ENCODE peak calls at places on chromosomes 7 and 10, in six cellular contexts. One of them, this sample, is unnamed.

GRCh38 chr10:83539528-83540308 is 599.6 kb upstream of the GHITM start:
- DNase-seq in aorta: peak
- DNase-seq in dorsolateral prefrontal cortex: no peak
- DNase-seq in Panc1: no peak
- DNase-seq in A549: no peak
- DNase-seq in brain microvascular endothelial cell: no peak
- DNase-seq in this sample: no peak

GRCh38 chr7:131108212-131108980 is 219.3 kb upstream of the MKLN1 start:
- DNase-seq in aorta: no peak
- DNase-seq in dorsolateral prefrontal cortex: peak
- DNase-seq in Panc1: no peak
- DNase-seq in A549: no peak
- DNase-seq in brain microvascular endothelial cell: peak
- DNase-seq in this sample: peak

GRCh38 chr7:54814401-54814800 is 55.4 kb upstream of the SEC61G start:
- DNase-seq in aorta: no peak
- DNase-seq in dorsolateral prefrontal cortex: no peak
- DNase-seq in Panc1: no peak
- DNase-seq in A549: no peak
- DNase-seq in brain microvascular endothelial cell: no peak
- DNase-seq in this sample: no peak

GRCh38 chr7:5677538-5678294 is 103.7 kb downstream of the RNF216 start:
- DNase-seq in aorta: peak
- DNase-seq in dorsolateral prefrontal cortex: peak
- DNase-seq in Panc1: no peak
- DNase-seq in A549: peak
- DNase-seq in brain microvascular endothelial cell: peak
- DNase-seq in this sample: peak

GRCh38 chr7:12596225-12596790 is 25.8 kb downstream of the SCIN start:
- DNase-seq in aorta: no peak
- DNase-seq in dorsolateral prefrontal cortex: no peak
- DNase-seq in Panc1: no peak
- DNase-seq in A549: no peak
- DNase-seq in brain microvascular endothelial cell: no peak
- DNase-seq in this sample: no peak

GRCh38 chr7:21996641-21997040 is 50.9 kb upstream of the CDCA7L start:
- DNase-seq in aorta: no peak
- DNase-seq in dorsolateral prefrontal cortex: no peak
- DNase-seq in Panc1: no peak
- DNase-seq in A549: no peak
- DNase-seq in brain microvascular endothelial cell: no peak
- DNase-seq in this sample: no peak

GRCh38 chr7:131581241-131582157 is 25.1 kb upstream of the PODXL start:
- DNase-seq in aorta: peak
- DNase-seq in dorsolateral prefrontal cortex: no peak
- DNase-seq in Panc1: no peak
- DNase-seq in A549: no peak
- DNase-seq in brain microvascular endothelial cell: no peak
- DNase-seq in this sample: no peak

GRCh38 chr7:115004121-115004520 is 82.2 kb downstream of the MDFIC start:
- DNase-seq in aorta: no peak
- DNase-seq in dorsolateral prefrontal cortex: no peak
- DNase-seq in Panc1: no peak
- DNase-seq in A549: no peak
- DNase-seq in brain microvascular endothelial cell: no peak
- DNase-seq in this sample: no peak

GRCh38 chr7:37230221-37230620 is 218.4 kb downstream of the ELMO1 start:
- DNase-seq in aorta: no peak
- DNase-seq in dorsolateral prefrontal cortex: no peak
- DNase-seq in Panc1: no peak
- DNase-seq in A549: no peak
- DNase-seq in brain microvascular endothelial cell: no peak
- DNase-seq in this sample: no peak

GRCh38 chr10:8189458-8189857 is 135.0 kb downstream of the GATA3 start:
- DNase-seq in aorta: no peak
- DNase-seq in dorsolateral prefrontal cortex: no peak
- DNase-seq in Panc1: no peak
- DNase-seq in A549: no peak
- DNase-seq in brain microvascular endothelial cell: no peak
- DNase-seq in this sample: no peak

GRCh38 chr10:97726636-97727178 is 10.2 kb upstream of the ZFYVE27 start:
- DNase-seq in aorta: no peak
- DNase-seq in dorsolateral prefrontal cortex: no peak
- DNase-seq in Panc1: peak
- DNase-seq in A549: no peak
- DNase-seq in brain microvascular endothelial cell: peak
- DNase-seq in this sample: no peak

GRCh38 chr7:141012696-141013344 is 1.9 kb downstream of the MRPS33 start:
- DNase-seq in aorta: no peak
- DNase-seq in dorsolateral prefrontal cortex: no peak
- DNase-seq in Panc1: no peak
- DNase-seq in A549: no peak
- DNase-seq in brain microvascular endothelial cell: no peak
- DNase-seq in this sample: no peak

GRCh38 chr10:95796504-95796903 is 40.5 kb downstream of the ENTPD1 start:
- DNase-seq in aorta: no peak
- DNase-seq in dorsolateral prefrontal cortex: no peak
- DNase-seq in Panc1: no peak
- DNase-seq in A549: no peak
- DNase-seq in brain microvascular endothelial cell: no peak
- DNase-seq in this sample: no peak

GRCh38 chr7:127391591-127392181 is 822 bp downstream of the ZNF800 start:
- DNase-seq in aorta: no peak
- DNase-seq in dorsolateral prefrontal cortex: no peak
- DNase-seq in Panc1: no peak
- DNase-seq in A549: peak
- DNase-seq in brain microvascular endothelial cell: peak
- DNase-seq in this sample: no peak

GRCh38 chr10:69572159-69573055 is 815 bp downstream of the NEUROG3 start:
- DNase-seq in aorta: peak
- DNase-seq in dorsolateral prefrontal cortex: no peak
- DNase-seq in Panc1: no peak
- DNase-seq in A549: no peak
- DNase-seq in brain microvascular endothelial cell: no peak
- DNase-seq in this sample: no peak

GRCh38 chr10:79559726-79560125 is 481 bp downstream of the SFTPA2 start:
- DNase-seq in aorta: no peak
- DNase-seq in dorsolateral prefrontal cortex: no peak
- DNase-seq in Panc1: no peak
- DNase-seq in A549: no peak
- DNase-seq in brain microvascular endothelial cell: peak
- DNase-seq in this sample: no peak

GRCh38 chr7:22864855-22865606 is 42.4 kb upstream of the TOMM7 start:
- DNase-seq in aorta: no peak
- DNase-seq in dorsolateral prefrontal cortex: no peak
- DNase-seq in Panc1: no peak
- DNase-seq in A549: no peak
- DNase-seq in brain microvascular endothelial cell: no peak
- DNase-seq in this sample: no peak

GRCh38 chr10:77005901-77006300 is 631.7 kb downstream of the KCNMA1 start:
- DNase-seq in aorta: no peak
- DNase-seq in dorsolateral prefrontal cortex: no peak
- DNase-seq in Panc1: no peak
- DNase-seq in A549: no peak
- DNase-seq in brain microvascular endothelial cell: no peak
- DNase-seq in this sample: no peak

GRCh38 chr10:21280037-21280436 is 245.4 kb downstream of the SKIDA1 start:
- DNase-seq in aorta: no peak
- DNase-seq in dorsolateral prefrontal cortex: no peak
- DNase-seq in Panc1: no peak
- DNase-seq in A549: no peak
- DNase-seq in brain microvascular endothelial cell: no peak
- DNase-seq in this sample: no peak

GRCh38 chr7:17095001-17095574 is 203.4 kb upstream of the AHR start:
- DNase-seq in aorta: peak
- DNase-seq in dorsolateral prefrontal cortex: no peak
- DNase-seq in Panc1: no peak
- DNase-seq in A549: no peak
- DNase-seq in brain microvascular endothelial cell: no peak
- DNase-seq in this sample: no peak

GRCh38 chr7:143003393-143004051 is 23.4 kb downstream of the OR9A2 start:
- DNase-seq in aorta: no peak
- DNase-seq in dorsolateral prefrontal cortex: no peak
- DNase-seq in Panc1: peak
- DNase-seq in A549: peak
- DNase-seq in brain microvascular endothelial cell: no peak
- DNase-seq in this sample: peak

GRCh38 chr10:71213127-71213616 is 802 bp downstream of the UNC5B start:
- DNase-seq in aorta: peak
- DNase-seq in dorsolateral prefrontal cortex: no peak
- DNase-seq in Panc1: no peak
- DNase-seq in A549: no peak
- DNase-seq in brain microvascular endothelial cell: peak
- DNase-seq in this sample: no peak

GRCh38 chr10:71212249-71213126 is at the start of gene UNC5B:
- DNase-seq in aorta: peak
- DNase-seq in dorsolateral prefrontal cortex: peak
- DNase-seq in Panc1: no peak
- DNase-seq in A549: peak
- DNase-seq in brain microvascular endothelial cell: peak
- DNase-seq in this sample: peak

GRCh38 chr10:71211053-71211452 is 1.3 kb upstream of the UNC5B start:
- DNase-seq in aorta: no peak
- DNase-seq in dorsolateral prefrontal cortex: no peak
- DNase-seq in Panc1: no peak
- DNase-seq in A549: no peak
- DNase-seq in brain microvascular endothelial cell: no peak
- DNase-seq in this sample: no peak

GRCh38 chr10:71210031-71210871 is 2.1 kb upstream of the UNC5B start:
- DNase-seq in aorta: no peak
- DNase-seq in dorsolateral prefrontal cortex: no peak
- DNase-seq in Panc1: no peak
- DNase-seq in A549: no peak
- DNase-seq in brain microvascular endothelial cell: no peak
- DNase-seq in this sample: no peak

DNA sequence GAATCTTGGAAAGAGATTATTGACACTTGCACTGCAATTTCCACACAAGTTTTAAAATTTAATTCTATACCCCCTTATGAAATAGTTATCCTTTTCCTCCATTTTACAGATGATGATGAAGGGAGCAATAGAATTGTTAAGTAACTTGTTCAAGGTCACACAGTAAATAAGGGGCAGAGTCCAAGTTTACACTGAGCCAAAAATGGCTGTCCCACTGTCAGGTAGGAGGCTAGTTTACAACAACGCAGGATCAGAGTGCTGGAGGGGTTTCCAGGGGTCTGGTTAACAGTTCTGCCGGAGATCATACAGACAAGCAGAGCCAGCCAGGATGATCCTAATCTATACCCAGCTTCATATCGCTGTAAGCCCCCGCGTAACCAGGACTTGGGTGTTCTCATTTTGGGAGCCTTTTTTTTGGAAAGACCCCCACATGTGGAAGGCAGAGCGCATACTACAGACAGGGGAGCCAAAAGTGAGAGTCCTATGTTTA is 566 bp upstream of the UNC5B start:
- DNase-seq in aorta: no peak
- DNase-seq in dorsolateral prefrontal cortex: no peak
- DNase-seq in Panc1: no peak
- DNase-seq in A549: no peak
- DNase-seq in brain microvascular endothelial cell: no peak
- DNase-seq in this sample: no peak
- H3K27ac ChIP-seq in aorta: no peak
- H3K27ac ChIP-seq in dorsolateral prefrontal cortex: peak
- H3K27ac ChIP-seq in Panc1: no peak
- H3K27ac ChIP-seq in A549: no peak
- H3K27ac ChIP-seq in brain microvascular endothelial cell: no peak
- H3K27ac ChIP-seq in this sample: peak

GRCh38 chr7:84248267-84248666 is 53.7 kb upstream of the SEMA3A start:
- DNase-seq in aorta: peak
- DNase-seq in dorsolateral prefrontal cortex: no peak
- DNase-seq in Panc1: no peak
- DNase-seq in A549: no peak
- DNase-seq in brain microvascular endothelial cell: no peak
- DNase-seq in this sample: no peak
- H3K27ac ChIP-seq in aorta: no peak
- H3K27ac ChIP-seq in dorsolateral prefrontal cortex: no peak
- H3K27ac ChIP-seq in Panc1: no peak
- H3K27ac ChIP-seq in A549: no peak
- H3K27ac ChIP-seq in brain microvascular endothelial cell: no peak
- H3K27ac ChIP-seq in this sample: no peak

DNA sequence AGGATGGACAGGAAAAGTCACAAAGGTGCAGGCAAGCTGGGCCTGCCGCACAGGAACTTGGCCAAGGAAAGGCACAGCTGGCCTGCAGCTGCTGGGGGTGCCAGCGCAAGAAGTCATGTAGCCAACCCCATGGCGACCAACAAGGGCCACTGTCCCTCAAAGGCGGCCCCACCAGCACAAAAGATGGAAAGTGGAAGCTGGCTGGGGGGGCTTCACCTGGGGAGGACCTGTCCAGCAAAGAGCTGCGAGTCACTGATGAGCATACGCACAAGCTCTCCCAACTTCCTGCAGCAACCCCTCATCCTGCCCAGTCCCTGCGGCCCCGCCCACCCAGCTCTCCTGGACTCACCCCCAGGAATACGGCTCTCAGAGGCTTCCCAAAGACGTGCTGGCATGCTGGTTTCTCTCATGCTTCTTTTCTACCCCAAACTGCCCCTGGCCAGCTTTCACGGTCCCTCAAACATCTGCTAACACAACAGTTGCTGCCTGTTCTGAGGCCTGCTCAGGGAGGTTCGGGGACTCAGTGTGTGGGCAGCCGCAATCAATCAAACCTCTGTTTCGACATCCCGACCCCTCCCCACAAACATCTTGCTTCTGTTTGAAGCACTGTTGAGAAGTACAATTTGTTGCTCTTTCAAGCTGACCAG is 67.6 kb downstream of the FAM53B start:
- DNase-seq in aorta: no peak
- DNase-seq in dorsolateral prefrontal cortex: no peak
- DNase-seq in Panc1: no peak
- DNase-seq in A549: no peak
- DNase-seq in brain microvascular endothelial cell: no peak
- DNase-seq in this sample: no peak
- H3K27ac ChIP-seq in aorta: no peak
- H3K27ac ChIP-seq in dorsolateral prefrontal cortex: peak
- H3K27ac ChIP-seq in Panc1: no peak
- H3K27ac ChIP-seq in A549: no peak
- H3K27ac ChIP-seq in brain microvascular endothelial cell: no peak
- H3K27ac ChIP-seq in this sample: peak

GRCh38 chr10:132163826-132164515 is 22.8 kb upstream of the DPYSL4 start:
- DNase-seq in aorta: no peak
- DNase-seq in dorsolateral prefrontal cortex: no peak
- DNase-seq in Panc1: no peak
- DNase-seq in A549: no peak
- DNase-seq in brain microvascular endothelial cell: no peak
- DNase-seq in this sample: no peak

GRCh38 chr10:132163278-132163765 is 23.4 kb upstream of the DPYSL4 start:
- DNase-seq in aorta: no peak
- DNase-seq in dorsolateral prefrontal cortex: no peak
- DNase-seq in Panc1: no peak
- DNase-seq in A549: peak
- DNase-seq in brain microvascular endothelial cell: no peak
- DNase-seq in this sample: no peak

GRCh38 chr10:132162021-132162531 is 24.7 kb upstream of the DPYSL4 start:
- DNase-seq in aorta: no peak
- DNase-seq in dorsolateral prefrontal cortex: no peak
- DNase-seq in Panc1: no peak
- DNase-seq in A549: no peak
- DNase-seq in brain microvascular endothelial cell: no peak
- DNase-seq in this sample: no peak

GRCh38 chr10:132164801-132165278 is 21.9 kb upstream of the DPYSL4 start:
- DNase-seq in aorta: no peak
- DNase-seq in dorsolateral prefrontal cortex: no peak
- DNase-seq in Panc1: no peak
- DNase-seq in A549: no peak
- DNase-seq in brain microvascular endothelial cell: no peak
- DNase-seq in this sample: no peak

GRCh38 chr10:132162590-132163277 is 24.0 kb upstream of the DPYSL4 start:
- DNase-seq in aorta: no peak
- DNase-seq in dorsolateral prefrontal cortex: no peak
- DNase-seq in Panc1: no peak
- DNase-seq in A549: no peak
- DNase-seq in brain microvascular endothelial cell: no peak
- DNase-seq in this sample: no peak
- H3K27ac ChIP-seq in aorta: no peak
- H3K27ac ChIP-seq in dorsolateral prefrontal cortex: peak
- H3K27ac ChIP-seq in Panc1: no peak
- H3K27ac ChIP-seq in A549: no peak
- H3K27ac ChIP-seq in brain microvascular endothelial cell: no peak
- H3K27ac ChIP-seq in this sample: no peak

This sample was measured in caudate nucleus.